ENCODE peak calls at places on chromosomes 4 and X, in five cellular contexts. E, V, N, R and G are unnamed samples.

GRCh38 chr4:52368895-52369294 is 290.2 kb downstream of the USP46 start:
- DNase-seq in E (no peak), V (no peak), N (no peak), R (no peak), G (no peak)

GRCh38 chr4:28636971-28637370 is 1776.3 kb downstream of the STIM2 start:
- DNase-seq in E (no peak), V (no peak), N (no peak), R (no peak), G (no peak)

GRCh38 chr4:110480031-110480549 is 4.1 kb downstream of the ENPEP start:
- DNase-seq in E (peak), V (no peak), N (no peak), R (no peak), G (peak)

GRCh38 chr4:129545599-129546278 is 449.8 kb downstream of the C4orf33 start:
- DNase-seq in E (no peak), V (no peak), N (no peak), R (no peak), G (no peak)

GRCh38 chrX:1727531-1728027 is 112.7 kb downstream of the ASMT start:
- DNase-seq in E (peak), V (no peak), N (no peak), R (no peak), G (peak)

GRCh38 chr4:2964077-2964471 is 703 bp downstream of the GRK4 start:
- DNase-seq in E (no peak), V (no peak), N (no peak), R (no peak), G (no peak)

GRCh38 chr4:100722866-100723459 is 205.1 kb upstream of the EMCN start:
- DNase-seq in E (no peak), V (no peak), N (no peak), R (no peak), G (no peak)

GRCh38 chr4:133186845-133187244 is 37.8 kb downstream of the PCDH10 start:
- DNase-seq in E (peak), V (no peak), N (no peak), R (no peak), G (no peak)

GRCh38 chrX:55907968-55908607 is 190.5 kb downstream of the RRAGB start:
- DNase-seq in E (no peak), V (no peak), N (peak), R (peak), G (peak)

GRCh38 chr4:16155503-16156169 is 70.6 kb downstream of the TAPT1 start:
- DNase-seq in E (no peak), V (no peak), N (no peak), R (no peak), G (no peak)

GRCh38 chr4:80237992-80238391 is 28.5 kb upstream of the FGF5 start:
- DNase-seq in E (peak), V (no peak), N (no peak), R (no peak), G (no peak)

GRCh38 chr4:8238061-8238511 is 31.5 kb upstream of the HTRA3 start:
- DNase-seq in E (no peak), V (no peak), N (peak), R (no peak), G (no peak)

GRCh38 chr4:28490669-28491068 is 1630.0 kb downstream of the STIM2 start:
- DNase-seq in E (no peak), V (no peak), N (no peak), R (no peak), G (peak)

GRCh38 chrX:55758033-55758432 is 40.5 kb downstream of the RRAGB start:
- DNase-seq in E (no peak), V (no peak), N (no peak), R (no peak), G (no peak)

GRCh38 chr4:78592104-78592783 is 40.7 kb downstream of the ANXA3 start:
- DNase-seq in E (no peak), V (no peak), N (peak), R (peak), G (peak)

GRCh38 chr4:25670991-25671390 is 15.3 kb downstream of the SLC34A2 start:
- DNase-seq in E (no peak), V (no peak), N (no peak), R (no peak), G (no peak)

GRCh38 chr4:55336138-55337034 is 9.7 kb upstream of the SRD5A3 start:
- DNase-seq in E (no peak), V (no peak), N (no peak), R (peak), G (no peak)

GRCh38 chr4:76305971-76306881 is at the start of gene STBD1:
- DNase-seq in E (peak), V (no peak), N (peak), R (peak), G (peak)

GRCh38 chr4:93203708-93204107 is 624.8 kb upstream of the ATOH1 start:
- DNase-seq in E (peak), V (no peak), N (no peak), R (no peak), G (peak)

GRCh38 chrX:151985955-151986354 is 11.5 kb upstream of the GABRE start:
- DNase-seq in E (peak), V (no peak), N (no peak), R (no peak), G (no peak)

GRCh38 chr4:103774326-103774725 is 54.5 kb upstream of the TACR3 start:
- DNase-seq in E (no peak), V (no peak), N (no peak), R (no peak), G (no peak)

GRCh38 chrX:96684339-96685204 is at the start of gene DIAPH2:
- DNase-seq in E (peak), V (peak), N (peak), R (peak), G (peak)

GRCh38 chrX:15468036-15468435 is 25.1 kb downstream of the PIR start:
- DNase-seq in E (peak), V (no peak), N (peak), R (no peak), G (peak)

GRCh38 chr4:103370336-103370735 is 172.2 kb upstream of the CENPE start:
- DNase-seq in E (no peak), V (no peak), N (no peak), R (no peak), G (no peak)

GRCh38 chrX:136310411-136310810 is 9.6 kb downstream of the ADGRG4 start:
- DNase-seq in E (peak), V (no peak), N (no peak), R (no peak), G (peak)

GRCh38 chr4:157739237-157739636 is 433.6 kb downstream of the GASK1B start:
- DNase-seq in E (peak), V (no peak), N (no peak), R (no peak), G (peak)

GRCh38 chr4:40514409-40515025 is 115.1 kb downstream of the RBM47 start:
- DNase-seq in E (no peak), V (no peak), N (no peak), R (no peak), G (no peak)

GRCh38 chr4:13903061-13903460 is 275.5 kb upstream of the BOD1L1 start:
- DNase-seq in E (no peak), V (no peak), N (no peak), R (no peak), G (no peak)

GRCh38 chr4:182143822-182144620 is 99.2 kb upstream of the TENM3 start:
- DNase-seq in E (peak), V (no peak), N (no peak), R (peak), G (peak)

GRCh38 chr4:158519226-158519625 is 2.5 kb upstream of the RXFP1 start:
- DNase-seq in E (no peak), V (no peak), N (no peak), R (no peak), G (no peak)